ENCODE peak calls at places on chromosome 19, in six cellular contexts. U is IMR-90, C is psoas muscle, R is fibroblast of lung, O is endodermal cell, E is adrenal gland. J is an unnamed sample. For H3K27me3 and H3K9me3, the result is how much of the 10 kb centered on the place peaks cover.

GRCh38 chr19:18401580-18402112 is 4.2 kb upstream of the LRRC25 start:
- DNase-seq in R (peak), U (peak), O (peak), E (peak), C (peak), J (peak)

GRCh38 chr19:6516659-6517291 is 14.1 kb upstream of the TNFSF9 start:
- DNase-seq in R (peak), E (peak), O (peak), C (peak), U (peak), J (peak)

GRCh38 chr19:29714953-29715694 is at the start of gene C19orf12:
- DNase-seq in C (peak), E (peak), O (peak), R (peak), U (peak), J (peak)

GRCh38 chr19:8526345-8527062 is 12.5 kb upstream of the ZNF414 start:
- DNase-seq in R (peak), U (peak), O (peak), C (peak), E (peak), J (peak)

GRCh38 chr19:16463991-16464575 is 7.7 kb downstream of the EPS15L1 start:
- DNase-seq in R (no peak), O (no peak), C (no peak), U (peak), E (peak), J (no peak)

GRCh38 chr19:8611890-8612806 is 1.6 kb upstream of the ADAMTS10 start:
- DNase-seq in E (peak), C (peak), R (peak), U (peak), O (peak), J (peak)

GRCh38 chr19:33796164-33797100 is at the start of gene KCTD15:
- DNase-seq in O (peak), E (no peak), R (peak), U (peak), C (peak), J (peak)

GRCh38 chr19:5949792-5950305 is 28.1 kb downstream of the RANBP3 start:
- DNase-seq in C (no peak), O (no peak), U (no peak), E (no peak), R (no peak), J (peak)

GRCh38 chr19:39677931-39678889 is 22.5 kb downstream of the LGALS16 start:
- DNase-seq in R (no peak), O (no peak), E (no peak), U (peak), C (peak), J (no peak)

GRCh38 chr19:14480695-14481069 is 5.5 kb upstream of the PTGER1 start:
- DNase-seq in E (no peak), R (peak), O (no peak), C (no peak), U (peak), J (no peak)

GRCh38 chr19:858868-859843 is at the start of gene CFD:
- DNase-seq in O (no peak), E (no peak), C (peak), U (no peak), R (peak), J (no peak)

GRCh38 chr19:7535993-7536685 is 622 bp downstream of the PNPLA6 start:
- DNase-seq in U (no peak), R (no peak), C (no peak), E (no peak), O (peak), J (no peak)

GRCh38 chr19:31145909-31146453 is 203.3 kb downstream of the TSHZ3 start:
- DNase-seq in R (no peak), O (no peak), E (no peak), U (no peak), C (no peak), J (no peak)

GRCh38 chr19:584240-585001 is 5.3 kb upstream of the HCN2 start:
- DNase-seq in O (peak), R (peak), E (peak), U (peak), C (peak), J (peak)

DNA sequence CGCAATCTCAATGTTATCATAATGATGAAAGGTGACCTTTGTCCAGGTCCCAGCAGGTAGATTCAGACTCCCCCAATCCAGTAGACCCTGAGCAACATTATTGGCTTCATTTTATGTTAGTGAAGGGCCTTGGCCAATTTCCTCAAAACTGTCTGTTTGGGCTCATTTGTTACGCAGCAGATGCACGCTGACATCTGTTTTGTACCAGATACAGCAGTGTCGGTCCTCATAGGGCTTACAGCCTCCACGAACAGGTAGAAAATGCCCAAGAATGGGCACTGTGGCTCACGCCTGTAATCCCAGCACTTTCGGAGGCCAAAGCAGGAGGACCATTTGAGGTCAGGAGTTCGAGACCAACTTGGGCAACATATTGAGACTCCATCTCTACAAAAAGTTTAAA is 13.1 kb upstream of the NMRK2 start:
- DNase-seq in R (no peak), C (no peak), E (no peak), U (no peak), O (no peak), J (no peak)
- TF ChIP-seq CTCF in R (no peak), C (no peak), E (no peak), U (no peak), O (no peak), J (no peak)

GRCh38 chr19:42224940-42225717 is 5.0 kb downstream of the ZNF526 start:
- DNase-seq in U (no peak), E (no peak), C (no peak), O (no peak), R (no peak), J (no peak)
- H3K27me3 ChIP-seq in U (under half), E (under half), C (under half), O (under half), R (under half), J (under half)

GRCh38 chr19:12374026-12374425 is 8.5 kb upstream of the ZNF442 start:
- DNase-seq in U (no peak), E (no peak), C (no peak), O (no peak), R (no peak), J (no peak)

GRCh38 chr19:12380444-12380737 is 14.9 kb upstream of the ZNF442 start:
- DNase-seq in U (no peak), R (no peak), O (no peak), C (no peak), E (no peak), J (no peak)

GRCh38 chr19:12379732-12380443 is 14.4 kb upstream of the ZNF442 start:
- DNase-seq in E (no peak), C (no peak), R (no peak), U (no peak), O (no peak), J (no peak)
- H3K9me3 ChIP-seq in E (under half), C (under half), R (under half), U (under half), O (under half), J (under half)

DNA sequence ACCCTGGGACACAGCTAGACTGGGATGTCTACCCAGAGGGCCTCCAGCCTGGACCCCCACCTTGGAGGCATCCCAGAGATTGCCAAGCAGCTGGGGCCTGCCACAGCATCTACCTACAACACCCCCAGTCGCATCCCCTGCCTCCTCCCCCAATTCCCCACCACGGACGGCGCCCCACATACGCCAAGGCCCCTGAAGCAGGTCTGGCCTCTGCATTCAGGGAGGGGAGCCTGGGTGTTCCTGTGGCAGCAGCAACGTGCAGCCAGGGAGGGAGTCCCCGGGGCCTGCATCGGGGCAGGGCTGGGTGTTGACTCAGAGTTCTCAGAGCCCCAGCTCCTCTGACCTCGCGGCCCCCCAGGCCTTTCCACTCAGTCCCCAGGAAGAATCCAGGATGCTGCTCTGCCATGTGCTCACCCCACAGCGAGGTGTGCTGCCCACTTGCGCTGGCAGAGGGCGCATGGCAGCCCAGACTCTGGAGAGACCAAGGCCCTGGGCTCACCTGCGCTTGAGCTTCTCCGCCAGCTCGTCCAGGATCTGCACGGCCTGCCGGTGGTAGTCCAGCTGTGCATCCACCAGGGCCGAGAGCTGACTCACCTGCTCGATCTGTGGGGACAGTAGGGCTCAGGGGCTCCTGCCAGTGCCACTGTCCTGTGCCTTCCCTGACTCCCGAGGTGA is 19.6 kb downstream of the MPND start:
- DNase-seq in O (peak), U (no peak), E (peak), C (no peak), R (no peak), J (no peak)
- TF ChIP-seq CTCF in O (peak), U (peak), E (no peak), C (no peak), R (no peak), J (no peak)